ENCODE peak calls at places on chromosomes 4 and X, in eight cellular contexts. One of them, this sample, is unnamed.

GRCh38 chrX:103607385-103608304 is at the start of gene TCEAL3:
- DNase-seq in RWPE1: no peak
- DNase-seq in sciatic nerve: peak
- DNase-seq in cardiac fibroblast: peak
- DNase-seq in left lobe of liver: no peak
- DNase-seq in WTC11: peak
- DNase-seq in Ammon's horn: peak
- DNase-seq in AG08396: peak
- DNase-seq in this sample: no peak

GRCh38 chr4:98603683-98604573 is 54.5 kb downstream of the TSPAN5 start:
- DNase-seq in RWPE1: no peak
- DNase-seq in sciatic nerve: no peak
- DNase-seq in cardiac fibroblast: peak
- DNase-seq in left lobe of liver: no peak
- DNase-seq in WTC11: no peak
- DNase-seq in Ammon's horn: peak
- DNase-seq in AG08396: peak
- DNase-seq in this sample: no peak

GRCh38 chr4:116357758-116358157 is 727.6 kb downstream of the TRAM1L1 start:
- DNase-seq in RWPE1: no peak
- DNase-seq in sciatic nerve: no peak
- DNase-seq in cardiac fibroblast: peak
- DNase-seq in left lobe of liver: no peak
- DNase-seq in WTC11: no peak
- DNase-seq in Ammon's horn: no peak
- DNase-seq in AG08396: no peak
- DNase-seq in this sample: no peak

GRCh38 chr4:150126201-150126879 is 48.1 kb downstream of the DCLK2 start:
- DNase-seq in RWPE1: no peak
- DNase-seq in sciatic nerve: no peak
- DNase-seq in cardiac fibroblast: peak
- DNase-seq in left lobe of liver: no peak
- DNase-seq in WTC11: no peak
- DNase-seq in Ammon's horn: no peak
- DNase-seq in AG08396: peak
- DNase-seq in this sample: no peak

GRCh38 chrX:69324851-69325250 is 159.6 kb upstream of the PJA1 start:
- DNase-seq in RWPE1: no peak
- DNase-seq in sciatic nerve: no peak
- DNase-seq in cardiac fibroblast: no peak
- DNase-seq in left lobe of liver: no peak
- DNase-seq in WTC11: no peak
- DNase-seq in Ammon's horn: no peak
- DNase-seq in AG08396: no peak
- DNase-seq in this sample: no peak

GRCh38 chr4:102629686-102630085 is 128.5 kb downstream of the NFKB1 start:
- DNase-seq in RWPE1: no peak
- DNase-seq in sciatic nerve: no peak
- DNase-seq in cardiac fibroblast: no peak
- DNase-seq in left lobe of liver: no peak
- DNase-seq in WTC11: no peak
- DNase-seq in Ammon's horn: no peak
- DNase-seq in AG08396: no peak
- DNase-seq in this sample: no peak

GRCh38 chr4:109588176-109588575 is 28.1 kb downstream of the MCUB start:
- DNase-seq in RWPE1: peak
- DNase-seq in sciatic nerve: no peak
- DNase-seq in cardiac fibroblast: peak
- DNase-seq in left lobe of liver: no peak
- DNase-seq in WTC11: no peak
- DNase-seq in Ammon's horn: no peak
- DNase-seq in AG08396: no peak
- DNase-seq in this sample: no peak

GRCh38 chr4:146577111-146577510 is 55.4 kb upstream of the SLC10A7 start:
- DNase-seq in RWPE1: no peak
- DNase-seq in sciatic nerve: no peak
- DNase-seq in cardiac fibroblast: peak
- DNase-seq in left lobe of liver: no peak
- DNase-seq in WTC11: no peak
- DNase-seq in Ammon's horn: no peak
- DNase-seq in AG08396: no peak
- DNase-seq in this sample: no peak

GRCh38 chr4:110033994-110034393 is 121.3 kb downstream of the EGF start:
- DNase-seq in RWPE1: no peak
- DNase-seq in sciatic nerve: no peak
- DNase-seq in cardiac fibroblast: no peak
- DNase-seq in left lobe of liver: no peak
- DNase-seq in WTC11: no peak
- DNase-seq in Ammon's horn: no peak
- DNase-seq in AG08396: no peak
- DNase-seq in this sample: no peak

GRCh38 chrX:10157545-10157944 is 770 bp downstream of the CLCN4 start:
- DNase-seq in RWPE1: no peak
- DNase-seq in sciatic nerve: no peak
- DNase-seq in cardiac fibroblast: peak
- DNase-seq in left lobe of liver: no peak
- DNase-seq in WTC11: no peak
- DNase-seq in Ammon's horn: no peak
- DNase-seq in AG08396: peak
- DNase-seq in this sample: no peak

GRCh38 chr4:153486281-153487151 is 20.4 kb downstream of the TMEM131L start:
- DNase-seq in RWPE1: peak
- DNase-seq in sciatic nerve: no peak
- DNase-seq in cardiac fibroblast: peak
- DNase-seq in left lobe of liver: no peak
- DNase-seq in WTC11: peak
- DNase-seq in Ammon's horn: no peak
- DNase-seq in AG08396: peak
- DNase-seq in this sample: no peak

GRCh38 chr4:39641451-39641850 is 2.8 kb upstream of the SMIM14 start:
- DNase-seq in RWPE1: no peak
- DNase-seq in sciatic nerve: no peak
- DNase-seq in cardiac fibroblast: no peak
- DNase-seq in left lobe of liver: no peak
- DNase-seq in WTC11: no peak
- DNase-seq in Ammon's horn: no peak
- DNase-seq in AG08396: no peak
- DNase-seq in this sample: no peak

GRCh38 chr4:114561590-114561989 is 37.0 kb upstream of the UGT8 start:
- DNase-seq in RWPE1: no peak
- DNase-seq in sciatic nerve: no peak
- DNase-seq in cardiac fibroblast: no peak
- DNase-seq in left lobe of liver: no peak
- DNase-seq in WTC11: no peak
- DNase-seq in Ammon's horn: no peak
- DNase-seq in AG08396: no peak
- DNase-seq in this sample: no peak

GRCh38 chrX:122187065-122187464 is 997.0 kb upstream of the GRIA3 start:
- DNase-seq in RWPE1: no peak
- DNase-seq in sciatic nerve: no peak
- DNase-seq in cardiac fibroblast: no peak
- DNase-seq in left lobe of liver: no peak
- DNase-seq in WTC11: no peak
- DNase-seq in Ammon's horn: no peak
- DNase-seq in AG08396: no peak
- DNase-seq in this sample: no peak

GRCh38 chr4:185227131-185227551 is 17.7 kb downstream of the SNX25 start:
- DNase-seq in RWPE1: no peak
- DNase-seq in sciatic nerve: no peak
- DNase-seq in cardiac fibroblast: peak
- DNase-seq in left lobe of liver: no peak
- DNase-seq in WTC11: no peak
- DNase-seq in Ammon's horn: no peak
- DNase-seq in AG08396: no peak
- DNase-seq in this sample: no peak

GRCh38 chr4:11232004-11232403 is 196.7 kb downstream of the HS3ST1 start:
- DNase-seq in RWPE1: no peak
- DNase-seq in sciatic nerve: no peak
- DNase-seq in cardiac fibroblast: peak
- DNase-seq in left lobe of liver: no peak
- DNase-seq in WTC11: no peak
- DNase-seq in Ammon's horn: no peak
- DNase-seq in AG08396: no peak
- DNase-seq in this sample: no peak

GRCh38 chrX:85359051-85359450 is 20.4 kb downstream of the POF1B start:
- DNase-seq in RWPE1: no peak
- DNase-seq in sciatic nerve: no peak
- DNase-seq in cardiac fibroblast: no peak
- DNase-seq in left lobe of liver: no peak
- DNase-seq in WTC11: no peak
- DNase-seq in Ammon's horn: no peak
- DNase-seq in AG08396: no peak
- DNase-seq in this sample: no peak